ENCODE peak calls at places on chromosomes 13 and 19, in nine cellular contexts. One of them, this sample, is unnamed.

GRCh38 chr13:60699636-60700035 is 302.6 kb downstream of the TDRD3 start:
- DNase-seq in tibial artery: no peak
- DNase-seq in left lung: no peak
- DNase-seq in DND-41: no peak
- DNase-seq in breast epithelium: no peak
- DNase-seq in thoracic aorta: no peak
- DNase-seq in body of pancreas: no peak
- DNase-seq in CD4-positive, alpha-beta memory T cell: no peak
- DNase-seq in fibroblast of lung: no peak
- DNase-seq in this sample: no peak

GRCh38 chr13:30850204-30850866 is 55.7 kb upstream of the MEDAG start:
- DNase-seq in fibroblast of lung: peak; percentile 54
- DNase-seq in breast epithelium: no peak
- DNase-seq in tibial artery: no peak
- DNase-seq in DND-41: no peak
- DNase-seq in left lung: no peak
- DNase-seq in body of pancreas: no peak
- DNase-seq in thoracic aorta: no peak
- DNase-seq in CD4-positive, alpha-beta memory T cell: no peak
- DNase-seq in this sample: no peak

GRCh38 chr13:111058796-111059506 is 56.2 kb upstream of the ARHGEF7 start:
- DNase-seq in breast epithelium: no peak
- DNase-seq in DND-41: no peak
- DNase-seq in fibroblast of lung: no peak
- DNase-seq in thoracic aorta: no peak
- DNase-seq in left lung: no peak
- DNase-seq in CD4-positive, alpha-beta memory T cell: no peak
- DNase-seq in tibial artery: no peak
- DNase-seq in body of pancreas: no peak
- DNase-seq in this sample: no peak

GRCh38 chr19:47726467-47726866 is 13.2 kb downstream of the EHD2 start:
- DNase-seq in body of pancreas: no peak
- DNase-seq in CD4-positive, alpha-beta memory T cell: no peak
- DNase-seq in left lung: no peak
- DNase-seq in tibial artery: no peak
- DNase-seq in breast epithelium: no peak
- DNase-seq in fibroblast of lung: peak; percentile 83
- DNase-seq in DND-41: no peak
- DNase-seq in thoracic aorta: no peak
- DNase-seq in this sample: no peak

GRCh38 chr13:97986841-97987240 is 33.4 kb downstream of the IPO5 start:
- DNase-seq in body of pancreas: no peak
- DNase-seq in breast epithelium: no peak
- DNase-seq in left lung: no peak
- DNase-seq in thoracic aorta: no peak
- DNase-seq in tibial artery: peak; percentile 28
- DNase-seq in CD4-positive, alpha-beta memory T cell: no peak
- DNase-seq in fibroblast of lung: no peak
- DNase-seq in DND-41: no peak
- DNase-seq in this sample: no peak

GRCh38 chr13:112102243-112102642 is 35.3 kb downstream of the SOX1 start:
- DNase-seq in CD4-positive, alpha-beta memory T cell: no peak
- DNase-seq in body of pancreas: no peak
- DNase-seq in thoracic aorta: no peak
- DNase-seq in breast epithelium: no peak
- DNase-seq in fibroblast of lung: no peak
- DNase-seq in DND-41: no peak
- DNase-seq in tibial artery: no peak
- DNase-seq in left lung: no peak
- DNase-seq in this sample: no peak

GRCh38 chr19:7994114-7994513 is 11.3 kb downstream of the ELAVL1 start:
- DNase-seq in body of pancreas: no peak
- DNase-seq in DND-41: no peak
- DNase-seq in breast epithelium: no peak
- DNase-seq in CD4-positive, alpha-beta memory T cell: no peak
- DNase-seq in left lung: peak; percentile 11
- DNase-seq in tibial artery: no peak
- DNase-seq in thoracic aorta: no peak
- DNase-seq in fibroblast of lung: no peak
- DNase-seq in this sample: no peak

GRCh38 chr19:17205237-17206140 is 9.7 kb upstream of the USE1 start:
- DNase-seq in tibial artery: no peak
- DNase-seq in fibroblast of lung: peak; percentile 31
- DNase-seq in DND-41: peak; percentile 52
- DNase-seq in body of pancreas: peak; percentile 81
- DNase-seq in thoracic aorta: no peak
- DNase-seq in left lung: peak; percentile 88
- DNase-seq in breast epithelium: peak; percentile 60
- DNase-seq in CD4-positive, alpha-beta memory T cell: peak; percentile 64
- DNase-seq in this sample: peak; percentile 80

GRCh38 chr13:109862627-109863026 is 76.2 kb upstream of the IRS2 start:
- DNase-seq in left lung: no peak
- DNase-seq in body of pancreas: no peak
- DNase-seq in thoracic aorta: no peak
- DNase-seq in tibial artery: no peak
- DNase-seq in CD4-positive, alpha-beta memory T cell: no peak
- DNase-seq in fibroblast of lung: peak; percentile 70
- DNase-seq in DND-41: no peak
- DNase-seq in breast epithelium: no peak
- DNase-seq in this sample: no peak

GRCh38 chr19:49890349-49891311 is 6.1 kb downstream of the IL4I1 start:
- DNase-seq in CD4-positive, alpha-beta memory T cell: peak; percentile 66
- DNase-seq in tibial artery: no peak
- DNase-seq in DND-41: peak; percentile 35
- DNase-seq in thoracic aorta: no peak
- DNase-seq in breast epithelium: no peak
- DNase-seq in left lung: peak; percentile 84
- DNase-seq in fibroblast of lung: no peak
- DNase-seq in body of pancreas: peak; percentile 45
- DNase-seq in this sample: no peak

GRCh38 chr13:44364601-44365000 is 9.0 kb upstream of the SERP2 start:
- DNase-seq in body of pancreas: no peak
- DNase-seq in tibial artery: no peak
- DNase-seq in left lung: no peak
- DNase-seq in DND-41: no peak
- DNase-seq in CD4-positive, alpha-beta memory T cell: no peak
- DNase-seq in breast epithelium: no peak
- DNase-seq in thoracic aorta: no peak
- DNase-seq in fibroblast of lung: peak; percentile 83
- DNase-seq in this sample: no peak

GRCh38 chr13:106083620-106084350 is 451.7 kb downstream of the EFNB2 start:
- DNase-seq in DND-41: no peak
- DNase-seq in breast epithelium: no peak
- DNase-seq in body of pancreas: peak; percentile 25
- DNase-seq in fibroblast of lung: peak; percentile 47
- DNase-seq in tibial artery: no peak
- DNase-seq in left lung: no peak
- DNase-seq in CD4-positive, alpha-beta memory T cell: no peak
- DNase-seq in thoracic aorta: no peak
- DNase-seq in this sample: peak; percentile 55

GRCh38 chr19:10230155-10230903 is 802 bp downstream of the S1PR2 start:
- DNase-seq in thoracic aorta: no peak
- DNase-seq in body of pancreas: peak; percentile 48
- DNase-seq in fibroblast of lung: peak; percentile 54
- DNase-seq in breast epithelium: peak; percentile 57
- DNase-seq in left lung: no peak
- DNase-seq in tibial artery: peak; percentile 43
- DNase-seq in CD4-positive, alpha-beta memory T cell: peak; percentile 43
- DNase-seq in DND-41: peak; percentile 44
- DNase-seq in this sample: peak; percentile 37

GRCh38 chr19:5926641-5927438 is 12.8 kb downstream of the CAPS start:
- DNase-seq in left lung: no peak
- DNase-seq in body of pancreas: no peak
- DNase-seq in fibroblast of lung: no peak
- DNase-seq in thoracic aorta: no peak
- DNase-seq in breast epithelium: peak; percentile 57
- DNase-seq in CD4-positive, alpha-beta memory T cell: no peak
- DNase-seq in tibial artery: peak; percentile 76
- DNase-seq in DND-41: no peak
- DNase-seq in this sample: no peak

GRCh38 chr19:21143846-21144245 is 2.0 kb downstream of the ZNF431 start:
- DNase-seq in left lung: no peak
- DNase-seq in body of pancreas: no peak
- DNase-seq in fibroblast of lung: peak; percentile 18
- DNase-seq in DND-41: no peak
- DNase-seq in thoracic aorta: no peak
- DNase-seq in breast epithelium: no peak
- DNase-seq in CD4-positive, alpha-beta memory T cell: no peak
- DNase-seq in tibial artery: no peak
- DNase-seq in this sample: no peak

GRCh38 chr19:1837222-1837565 is 11.1 kb downstream of the REXO1 start:
- DNase-seq in left lung: no peak
- DNase-seq in DND-41: no peak
- DNase-seq in CD4-positive, alpha-beta memory T cell: no peak
- DNase-seq in thoracic aorta: no peak
- DNase-seq in tibial artery: no peak
- DNase-seq in breast epithelium: no peak
- DNase-seq in body of pancreas: no peak
- DNase-seq in fibroblast of lung: no peak
- DNase-seq in this sample: no peak

GRCh38 chr19:46202872-46203860 is 26.4 kb upstream of the IGFL1 start:
- DNase-seq in CD4-positive, alpha-beta memory T cell: no peak
- DNase-seq in body of pancreas: no peak
- DNase-seq in fibroblast of lung: no peak
- DNase-seq in breast epithelium: no peak
- DNase-seq in thoracic aorta: no peak
- DNase-seq in tibial artery: no peak
- DNase-seq in DND-41: no peak
- DNase-seq in left lung: no peak
- DNase-seq in this sample: no peak

DNA sequence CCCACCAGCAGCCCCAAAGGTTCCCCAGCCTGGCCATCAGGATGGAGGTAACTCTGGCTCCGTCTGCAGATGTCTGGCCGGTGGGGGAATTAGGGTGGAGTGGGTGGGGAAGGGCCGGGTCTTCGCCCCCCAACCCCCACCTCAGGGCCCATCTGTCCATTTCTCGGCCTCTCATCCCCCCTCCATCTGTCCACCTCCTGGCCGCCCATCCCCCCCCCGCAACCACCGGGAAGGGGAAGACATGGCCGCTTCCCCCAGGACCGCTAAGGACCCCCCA is 833 bp downstream of the LRFN1 start:
- DNase-seq in thoracic aorta: no peak
- DNase-seq in fibroblast of lung: no peak
- DNase-seq in DND-41: no peak
- DNase-seq in body of pancreas: no peak
- DNase-seq in left lung: peak; percentile 58
- DNase-seq in CD4-positive, alpha-beta memory T cell: no peak
- DNase-seq in tibial artery: no peak
- DNase-seq in breast epithelium: no peak
- DNase-seq in this sample: peak; percentile 94
- H3K4me3 ChIP-seq in thoracic aorta: peak overlapping the region; percentile 70
- H3K4me3 ChIP-seq in fibroblast of lung: no peak overlapping the region
- H3K4me3 ChIP-seq in DND-41: peak overlapping the region; percentile 98
- H3K4me3 ChIP-seq in body of pancreas: no peak overlapping the region
- H3K4me3 ChIP-seq in left lung: no peak overlapping the region
- H3K4me3 ChIP-seq in CD4-positive, alpha-beta memory T cell: peak overlapping the region; percentile 60
- H3K4me3 ChIP-seq in tibial artery: no peak overlapping the region
- H3K4me3 ChIP-seq in breast epithelium: peak overlapping the region; percentile 92
- H3K4me3 ChIP-seq in this sample: peak overlapping the region; percentile 87

GRCh38 chr19:56423276-56423984 is 19.3 kb downstream of the ZNF583 start:
- DNase-seq in tibial artery: no peak
- DNase-seq in body of pancreas: no peak
- DNase-seq in CD4-positive, alpha-beta memory T cell: no peak
- DNase-seq in thoracic aorta: no peak
- DNase-seq in breast epithelium: no peak
- DNase-seq in left lung: no peak
- DNase-seq in fibroblast of lung: peak; percentile 4
- DNase-seq in DND-41: no peak
- DNase-seq in this sample: no peak

DNA sequence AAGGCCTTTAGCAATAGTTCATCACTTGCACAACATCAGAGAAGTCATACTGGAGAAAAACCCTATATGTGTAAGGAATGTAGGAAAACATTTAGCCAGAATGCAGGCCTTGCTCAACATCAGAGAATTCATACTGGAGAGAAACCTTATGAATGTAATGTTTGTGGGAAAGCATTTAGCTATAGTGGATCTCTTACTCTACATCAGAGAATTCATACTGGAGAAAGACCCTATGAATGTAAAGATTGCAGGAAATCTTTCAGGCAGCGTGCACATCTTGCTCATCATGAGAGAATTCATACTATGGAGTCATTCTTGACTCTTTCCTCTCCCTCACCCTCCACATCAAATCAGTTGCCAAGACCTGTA is 19.8 kb downstream of the ZNF583 start:
- DNase-seq in fibroblast of lung: no peak
- DNase-seq in tibial artery: no peak
- DNase-seq in thoracic aorta: no peak
- DNase-seq in breast epithelium: no peak
- DNase-seq in body of pancreas: no peak
- DNase-seq in DND-41: no peak
- DNase-seq in CD4-positive, alpha-beta memory T cell: no peak
- DNase-seq in left lung: no peak
- DNase-seq in this sample: no peak
- H3K4me3 ChIP-seq in fibroblast of lung: no peak overlapping the region
- H3K4me3 ChIP-seq in tibial artery: no peak overlapping the region
- H3K4me3 ChIP-seq in thoracic aorta: peak overlapping the region; percentile 12
- H3K4me3 ChIP-seq in breast epithelium: no peak overlapping the region
- H3K4me3 ChIP-seq in body of pancreas: no peak overlapping the region
- H3K4me3 ChIP-seq in DND-41: no peak overlapping the region
- H3K4me3 ChIP-seq in CD4-positive, alpha-beta memory T cell: no peak overlapping the region
- H3K4me3 ChIP-seq in left lung: no peak overlapping the region
- H3K4me3 ChIP-seq in this sample: no peak overlapping the region

DNA sequence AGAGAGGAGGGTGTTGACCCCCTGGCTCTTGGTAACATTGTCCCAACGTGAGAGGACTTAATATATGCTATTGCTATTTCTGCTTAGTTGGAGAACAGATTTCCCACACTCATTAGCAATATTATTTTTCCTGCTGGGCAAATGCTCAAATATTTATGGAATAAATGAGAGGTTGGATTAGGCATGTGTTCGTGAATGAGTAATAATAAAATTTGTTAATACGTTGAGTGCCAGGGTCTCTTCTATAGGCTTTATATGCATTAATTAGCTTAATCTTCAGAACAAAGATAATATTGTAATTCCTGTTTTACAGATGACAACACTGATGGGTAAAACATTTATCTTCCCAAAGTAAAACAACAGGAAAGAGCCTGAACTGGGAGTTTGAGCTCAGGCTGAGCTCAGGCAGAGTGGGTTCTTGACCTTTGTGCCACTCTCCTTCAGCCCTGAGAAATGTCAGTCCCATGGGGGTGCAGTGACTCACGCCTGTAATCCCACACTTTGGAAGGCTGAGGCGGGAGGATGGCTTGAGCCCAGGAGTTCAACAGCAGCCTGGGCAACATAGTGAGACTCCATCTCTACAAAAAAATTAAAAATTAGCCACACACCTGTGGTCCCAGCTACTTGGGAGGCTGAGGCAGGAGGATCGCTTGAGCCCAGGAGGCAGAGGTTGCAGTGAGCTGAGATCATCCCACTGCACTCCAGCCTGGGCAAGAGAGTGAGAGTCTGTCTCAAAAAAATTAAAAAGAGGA is 1.2 kb downstream of the ZNF233 start:
- DNase-seq in fibroblast of lung: no peak
- DNase-seq in left lung: no peak
- DNase-seq in DND-41: no peak
- DNase-seq in tibial artery: no peak
- DNase-seq in CD4-positive, alpha-beta memory T cell: no peak
- DNase-seq in thoracic aorta: no peak
- DNase-seq in body of pancreas: no peak
- DNase-seq in breast epithelium: no peak
- DNase-seq in this sample: no peak
- H3K4me3 ChIP-seq in fibroblast of lung: no peak overlapping the region
- H3K4me3 ChIP-seq in left lung: no peak overlapping the region
- H3K4me3 ChIP-seq in DND-41: peak overlapping the region; percentile 75
- H3K4me3 ChIP-seq in tibial artery: no peak overlapping the region
- H3K4me3 ChIP-seq in CD4-positive, alpha-beta memory T cell: no peak overlapping the region
- H3K4me3 ChIP-seq in thoracic aorta: no peak overlapping the region
- H3K4me3 ChIP-seq in body of pancreas: no peak overlapping the region
- H3K4me3 ChIP-seq in breast epithelium: no peak overlapping the region
- H3K4me3 ChIP-seq in this sample: no peak overlapping the region

GRCh38 chr13:36212789-36213188 is 1.6 kb downstream of the SOHLH2 start:
- DNase-seq in body of pancreas: no peak
- DNase-seq in tibial artery: no peak
- DNase-seq in breast epithelium: no peak
- DNase-seq in left lung: no peak
- DNase-seq in DND-41: no peak
- DNase-seq in fibroblast of lung: no peak
- DNase-seq in CD4-positive, alpha-beta memory T cell: no peak
- DNase-seq in thoracic aorta: no peak
- DNase-seq in this sample: peak; percentile 35
- H3K4me3 ChIP-seq in body of pancreas: no peak overlapping the region
- H3K4me3 ChIP-seq in tibial artery: no peak overlapping the region
- H3K4me3 ChIP-seq in breast epithelium: no peak overlapping the region
- H3K4me3 ChIP-seq in left lung: no peak overlapping the region
- H3K4me3 ChIP-seq in DND-41: no peak overlapping the region
- H3K4me3 ChIP-seq in fibroblast of lung: no peak overlapping the region
- H3K4me3 ChIP-seq in CD4-positive, alpha-beta memory T cell: no peak overlapping the region
- H3K4me3 ChIP-seq in thoracic aorta: no peak overlapping the region
- H3K4me3 ChIP-seq in this sample: no peak overlapping the region

This sample was measured in WERI-Rb-1.